ENCODE peak calls at places on chromosomes 16 and 17, in six cellular contexts. S is Calu3, R is cardiac muscle cell, E is mesothelial cell of epicardium, D is cardiac fibroblast, K is GM23338. M is an unnamed sample.
A peak's percentile ranks its signal among the peaks of the same experiment; 100 is the strongest.

GRCh38 chr17:40779181-40779909 is 3.0 kb downstream of the KRT27 start:
- DNase-seq in S (no peak), K (peak; percentile 71), R (peak; percentile 17), E (no peak), D (no peak), M (no peak)

GRCh38 chr17:30964878-30965277 is 6.0 kb upstream of the RNF135 start:
- DNase-seq in S (no peak), K (no peak), R (no peak), E (no peak), D (peak; percentile 16), M (no peak)

GRCh38 chr16:17177968-17178880 is 292.5 kb downstream of the XYLT1 start:
- DNase-seq in D (no peak), K (peak; percentile 41), E (no peak), S (no peak), R (peak; percentile 48), M (no peak)

GRCh38 chr16:11299865-11300559 is 18.9 kb upstream of the PRM1 start:
- DNase-seq in E (no peak), D (no peak), K (no peak), R (no peak), S (no peak), M (no peak)

GRCh38 chr17:27601069-27601974 is 29.7 kb upstream of the LGALS9 start:
- DNase-seq in S (peak; percentile 78), K (peak; percentile 90), R (peak; percentile 81), E (peak; percentile 91), D (peak; percentile 90), M (peak; percentile 93)

GRCh38 chr17:41580651-41581365 is 5.9 kb downstream of the KRT14 start:
- DNase-seq in E (no peak), R (no peak), K (no peak), D (no peak), S (peak; percentile 26), M (no peak)

GRCh38 chr17:59516451-59516850 is 49.0 kb upstream of the DHX40 start:
- DNase-seq in R (no peak), S (no peak), E (no peak), K (no peak), D (no peak), M (no peak)

GRCh38 chr16:83015871-83016270 is 389.1 kb downstream of the CDH13 start:
- DNase-seq in E (no peak), R (no peak), D (no peak), S (no peak), K (no peak), M (no peak)

GRCh38 chr17:55409030-55409800 is 12.4 kb downstream of the MMD start:
- DNase-seq in R (no peak), K (no peak), S (no peak), D (no peak), E (no peak), M (no peak)

GRCh38 chr17:18262111-18262510 is 1.6 kb downstream of the MIEF2 start:
- DNase-seq in R (no peak), D (no peak), E (no peak), S (no peak), K (no peak), M (no peak)

GRCh38 chr17:9958586-9959281 is 53.7 kb upstream of the RCVRN start:
- DNase-seq in E (no peak), S (no peak), R (peak; percentile 11), K (peak; percentile 65), D (no peak), M (peak; percentile 46)

GRCh38 chr17:6651483-6652452 is at the start of the genes C17orf100 and MED31:
- DNase-seq in D (peak; percentile 93), S (peak; percentile 95), R (peak; percentile 96), K (peak; percentile 97), E (peak; percentile 95), M (peak; percentile 97)

GRCh38 chr17:57484826-57485565 is 228.7 kb downstream of the MSI2 start:
- DNase-seq in R (no peak), D (no peak), K (no peak), S (no peak), E (no peak), M (no peak)

GRCh38 chr16:57608462-57609113 is 19.8 kb upstream of the ADGRG1 start:
- DNase-seq in S (no peak), K (no peak), E (peak; percentile 17), R (no peak), D (no peak), M (no peak)

DNA sequence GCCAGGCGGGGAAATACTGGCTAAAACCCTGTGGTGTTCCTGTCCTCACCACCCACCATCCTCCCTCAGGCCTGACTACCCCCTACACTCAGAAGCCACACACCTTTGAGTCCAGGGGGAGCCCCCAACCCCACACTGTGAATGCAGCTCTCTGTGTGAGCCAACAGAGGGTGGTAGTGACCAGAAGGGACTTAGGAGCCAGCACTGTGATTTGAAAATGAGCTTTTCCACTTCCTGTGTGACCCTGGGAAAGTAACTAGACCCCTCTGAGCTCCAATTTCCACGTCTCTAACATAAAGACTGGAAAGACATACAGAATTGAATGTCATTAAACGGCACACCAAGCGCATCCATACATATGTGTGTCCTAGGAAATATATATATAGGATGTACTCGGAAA is 58.7 kb downstream of the SDK2 start:
- DNase-seq in D (no peak), R (no peak), E (no peak), S (no peak), K (peak; percentile 67), M (no peak)
- TF ChIP-seq CTCF in D (no peak), R (no peak), E (no peak), S (no peak), K (peak; percentile 54), M (no peak)

DNA sequence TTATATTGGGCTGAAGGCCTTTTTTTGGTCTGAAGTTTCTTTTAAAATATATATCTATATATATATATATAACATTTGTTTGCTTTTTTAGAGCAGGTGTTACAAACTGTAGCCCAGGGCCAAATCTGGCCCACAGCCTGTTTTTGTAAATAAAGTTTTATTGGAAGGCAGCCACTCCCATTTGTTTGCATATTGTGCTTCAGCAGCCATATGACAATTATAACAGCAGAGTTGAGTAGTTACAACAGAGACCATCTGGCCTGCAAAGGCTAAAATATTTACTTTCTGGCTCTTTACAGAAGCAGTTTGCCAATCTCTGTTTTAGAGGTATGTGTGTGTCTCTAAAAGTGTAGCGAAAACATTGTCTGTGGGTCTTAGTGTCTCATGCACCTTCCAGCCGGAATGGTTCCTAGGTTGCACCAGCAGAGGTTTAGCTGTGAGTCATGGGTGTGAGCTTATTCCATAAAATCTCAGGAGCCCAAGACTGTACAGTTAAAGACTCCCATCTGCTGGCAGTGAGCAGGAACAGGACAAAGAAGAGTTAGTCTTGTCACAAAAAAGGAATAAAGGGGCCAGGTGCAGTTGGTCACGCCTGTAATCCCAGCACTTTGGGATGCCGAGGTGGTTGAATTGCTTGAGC is 23.8 kb downstream of the LCMT1 start:
- DNase-seq in E (no peak), K (no peak), R (no peak), S (no peak), D (peak; percentile 26), M (no peak)
- TF ChIP-seq CTCF in E (no peak), K (no peak), R (no peak), S (no peak), D (peak; percentile 38), M (no peak)

DNA sequence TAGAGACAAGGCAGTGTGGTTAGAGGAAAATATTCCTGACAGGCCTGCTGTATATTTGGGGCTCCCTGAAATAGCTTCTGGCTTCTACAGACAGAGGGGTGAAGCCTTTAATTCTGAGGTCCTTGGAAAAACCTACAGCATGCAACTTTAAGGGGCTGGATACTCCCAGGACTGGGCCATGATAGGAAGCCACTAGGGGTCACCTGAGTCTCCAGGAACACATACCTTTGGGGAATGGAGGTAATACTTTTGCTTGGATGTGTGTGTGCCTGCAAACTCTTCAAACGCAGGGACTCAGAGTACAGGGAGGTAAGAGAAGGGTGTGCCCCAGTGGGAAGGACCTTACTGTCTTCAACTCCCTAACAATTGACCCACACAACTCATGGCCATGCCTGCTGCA is 4.1 kb downstream of the ASIC2 start:
- DNase-seq in E (no peak), D (no peak), K (peak; percentile 53), R (no peak), S (no peak), M (no peak)
- TF ChIP-seq CTCF in E (no peak), D (no peak), K (peak; percentile 47), R (no peak), S (no peak), M (no peak)

GRCh38 chr16:84982434-84982833 is 28.9 kb downstream of the ZDHHC7 start:
- DNase-seq in D (no peak), K (no peak), R (peak; percentile 23), S (peak; percentile 61), E (no peak), M (no peak)
- TF ChIP-seq CTCF in D (no peak), K (no peak), R (no peak), S (no peak), E (no peak), M (no peak)

DNA sequence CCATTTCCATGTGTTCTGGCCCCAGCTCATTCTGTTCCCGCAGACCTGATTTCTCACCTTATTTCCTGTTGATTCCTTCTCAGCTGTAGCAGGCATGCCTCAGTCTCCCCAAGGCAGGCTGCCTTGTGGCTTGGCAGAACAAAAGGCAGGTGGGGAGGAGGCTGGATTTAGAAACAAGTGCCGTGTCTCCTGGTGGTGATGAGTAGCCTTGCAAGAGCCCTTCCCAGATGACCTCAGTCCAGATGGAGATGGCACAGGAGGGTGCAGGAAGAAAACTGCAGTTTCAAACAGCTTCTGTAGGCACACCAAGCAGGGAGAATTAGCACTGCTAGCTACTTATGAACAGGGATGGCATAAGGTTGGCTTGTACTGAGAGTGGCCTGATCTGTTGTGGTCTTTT is 64.6 kb downstream of the ARHGAP44 start:
- DNase-seq in S (no peak), D (no peak), E (no peak), R (no peak), K (peak; percentile 36), M (no peak)
- TF ChIP-seq CTCF in S (no peak), D (peak; percentile 2), E (no peak), R (no peak), K (peak; percentile 36), M (no peak)

GRCh38 chr16:66315210-66315825 is 51.2 kb upstream of the CDH5 start:
- DNase-seq in S (peak; percentile 80), E (peak; percentile 56), D (peak; percentile 87), K (peak; percentile 86), R (peak; percentile 81), M (peak; percentile 74)
- TF ChIP-seq CTCF in S (peak; percentile 96), E (peak; percentile 95), D (peak; percentile 99), K (peak; percentile 92), R (peak; percentile 99), M (peak; percentile 95)

DNA sequence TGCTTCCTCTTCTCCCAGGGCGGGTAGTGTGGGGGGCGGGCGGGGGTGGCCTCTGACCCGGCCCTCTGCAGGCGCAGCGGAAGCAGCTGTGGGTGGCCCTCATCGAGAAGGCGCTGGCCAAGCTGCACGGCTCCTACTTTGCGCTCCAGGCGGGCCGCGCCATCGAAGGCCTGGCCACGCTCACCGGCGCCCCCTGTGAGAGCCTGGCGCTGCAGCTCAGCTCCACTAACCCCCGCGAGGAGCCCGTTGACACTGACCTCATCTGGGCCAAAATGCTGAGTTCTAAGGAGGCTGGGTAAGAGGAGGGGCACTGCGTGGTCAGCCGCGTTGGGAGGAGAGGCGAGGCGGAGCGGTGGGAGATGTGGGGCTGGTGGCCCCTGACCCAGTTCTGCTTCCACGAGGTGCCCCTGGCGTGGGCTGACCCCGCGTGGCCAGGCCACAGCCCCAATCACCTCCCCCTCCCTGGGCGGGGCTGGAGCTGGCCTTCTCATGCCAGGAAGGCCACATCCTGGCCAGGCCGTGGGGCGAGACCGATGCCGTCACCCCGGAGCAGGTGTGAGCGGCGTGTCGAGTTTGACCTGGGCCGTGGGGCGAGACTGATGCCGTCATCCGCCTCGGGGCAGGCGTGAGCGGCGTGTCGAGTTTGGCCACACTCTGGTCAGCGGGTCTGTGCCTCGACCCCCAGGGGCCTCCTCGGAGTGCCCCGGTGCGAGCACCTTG is 10.5 kb upstream of the PRR35 start:
- DNase-seq in K (peak; percentile 73), S (no peak), R (no peak), E (no peak), D (no peak), M (no peak)
- TF ChIP-seq CTCF in K (peak; percentile 55), S (peak; percentile 21), R (peak; percentile 14), E (no peak), D (no peak), M (no peak)

M was measured in nephron progenitor cell.